ENCODE peak calls at places on chromosomes 11 and 22, in seven cellular contexts. One of them, this sample, is unnamed. For H3K27me3, the result is how much of the 10 kb centered on the place peaks cover.

GRCh38 chr11:113690619-113691569 is 15.2 kb downstream of the TMPRSS5 start:
- DNase-seq in fibroblast of lung: peak
- DNase-seq in aorta: peak
- DNase-seq in neural progenitor cell: peak
- DNase-seq in bronchial epithelial cell: peak
- DNase-seq in tibial nerve: peak
- DNase-seq in uterus: no peak
- DNase-seq in this sample: no peak

GRCh38 chr22:17783773-17784480 is 9.7 kb upstream of the BID start:
- DNase-seq in tibial nerve: no peak
- DNase-seq in bronchial epithelial cell: no peak
- DNase-seq in neural progenitor cell: no peak
- DNase-seq in uterus: no peak
- DNase-seq in fibroblast of lung: no peak
- DNase-seq in aorta: no peak
- DNase-seq in this sample: no peak

GRCh38 chr22:34804588-34804987 is 261.4 kb upstream of the ISX start:
- DNase-seq in bronchial epithelial cell: no peak
- DNase-seq in fibroblast of lung: no peak
- DNase-seq in tibial nerve: no peak
- DNase-seq in aorta: no peak
- DNase-seq in uterus: no peak
- DNase-seq in neural progenitor cell: peak
- DNase-seq in this sample: no peak

GRCh38 chr11:42237701-42238235 is 778.3 kb upstream of the LRRC4C start:
- DNase-seq in aorta: no peak
- DNase-seq in tibial nerve: no peak
- DNase-seq in fibroblast of lung: no peak
- DNase-seq in neural progenitor cell: no peak
- DNase-seq in uterus: no peak
- DNase-seq in bronchial epithelial cell: peak
- DNase-seq in this sample: no peak

GRCh38 chr11:120133216-120134105 is 4.5 kb downstream of the TRIM29 start:
- DNase-seq in uterus: no peak
- DNase-seq in neural progenitor cell: no peak
- DNase-seq in fibroblast of lung: no peak
- DNase-seq in bronchial epithelial cell: no peak
- DNase-seq in aorta: peak
- DNase-seq in tibial nerve: peak
- DNase-seq in this sample: peak

GRCh38 chr11:99773646-99774045 is 752.9 kb downstream of the CNTN5 start:
- DNase-seq in neural progenitor cell: no peak
- DNase-seq in bronchial epithelial cell: no peak
- DNase-seq in tibial nerve: no peak
- DNase-seq in fibroblast of lung: peak
- DNase-seq in aorta: no peak
- DNase-seq in uterus: no peak
- DNase-seq in this sample: no peak

GRCh38 chr11:488992-489391 is 18.1 kb downstream of the RNH1 start:
- DNase-seq in aorta: no peak
- DNase-seq in neural progenitor cell: no peak
- DNase-seq in uterus: no peak
- DNase-seq in fibroblast of lung: no peak
- DNase-seq in tibial nerve: no peak
- DNase-seq in bronchial epithelial cell: no peak
- DNase-seq in this sample: no peak

GRCh38 chr11:62574363-62575057 is 819 bp upstream of the EEF1G start:
- DNase-seq in uterus: peak
- DNase-seq in aorta: peak
- DNase-seq in tibial nerve: no peak
- DNase-seq in fibroblast of lung: no peak
- DNase-seq in neural progenitor cell: peak
- DNase-seq in bronchial epithelial cell: no peak
- DNase-seq in this sample: no peak

GRCh38 chr22:46115755-46116490 is 34.4 kb upstream of the PPARA start:
- DNase-seq in uterus: peak
- DNase-seq in fibroblast of lung: no peak
- DNase-seq in neural progenitor cell: no peak
- DNase-seq in bronchial epithelial cell: no peak
- DNase-seq in tibial nerve: no peak
- DNase-seq in aorta: no peak
- DNase-seq in this sample: no peak

GRCh38 chr11:12110714-12111481 is 508 bp downstream of the MICAL2 start:
- DNase-seq in tibial nerve: no peak
- DNase-seq in neural progenitor cell: peak
- DNase-seq in bronchial epithelial cell: no peak
- DNase-seq in fibroblast of lung: no peak
- DNase-seq in uterus: peak
- DNase-seq in aorta: peak
- DNase-seq in this sample: peak

GRCh38 chr22:30969532-30970355 is 679 bp downstream of the TUG1 start:
- DNase-seq in neural progenitor cell: no peak
- DNase-seq in tibial nerve: no peak
- DNase-seq in bronchial epithelial cell: peak
- DNase-seq in fibroblast of lung: peak
- DNase-seq in uterus: peak
- DNase-seq in aorta: no peak
- DNase-seq in this sample: peak

GRCh38 chr11:14578551-14578956 is 58.4 kb upstream of the PSMA1 start:
- DNase-seq in fibroblast of lung: peak
- DNase-seq in uterus: no peak
- DNase-seq in aorta: no peak
- DNase-seq in bronchial epithelial cell: peak
- DNase-seq in neural progenitor cell: no peak
- DNase-seq in tibial nerve: no peak
- DNase-seq in this sample: no peak

GRCh38 chr11:108915666-108916065 is 250.8 kb downstream of the DDX10 start:
- DNase-seq in uterus: no peak
- DNase-seq in neural progenitor cell: no peak
- DNase-seq in aorta: no peak
- DNase-seq in bronchial epithelial cell: no peak
- DNase-seq in tibial nerve: no peak
- DNase-seq in fibroblast of lung: no peak
- DNase-seq in this sample: no peak

GRCh38 chr11:64356498-64357411 is 2.2 kb upstream of the RPS6KA4 start:
- DNase-seq in aorta: peak
- DNase-seq in neural progenitor cell: peak
- DNase-seq in uterus: no peak
- DNase-seq in bronchial epithelial cell: peak
- DNase-seq in fibroblast of lung: peak
- DNase-seq in tibial nerve: no peak
- DNase-seq in this sample: no peak

GRCh38 chr11:99383628-99384300 is 363.0 kb downstream of the CNTN5 start:
- DNase-seq in fibroblast of lung: no peak
- DNase-seq in neural progenitor cell: no peak
- DNase-seq in aorta: no peak
- DNase-seq in bronchial epithelial cell: no peak
- DNase-seq in tibial nerve: no peak
- DNase-seq in uterus: no peak
- DNase-seq in this sample: no peak

GRCh38 chr11:12134239-12134590 is 23.8 kb downstream of the MICAL2 start:
- DNase-seq in neural progenitor cell: no peak
- DNase-seq in bronchial epithelial cell: no peak
- DNase-seq in uterus: no peak
- DNase-seq in aorta: no peak
- DNase-seq in fibroblast of lung: no peak
- DNase-seq in tibial nerve: no peak
- DNase-seq in this sample: peak

GRCh38 chr11:6315811-6316425 is 4.4 kb downstream of the CAVIN3 start:
- DNase-seq in tibial nerve: peak
- DNase-seq in bronchial epithelial cell: peak
- DNase-seq in fibroblast of lung: peak
- DNase-seq in neural progenitor cell: peak
- DNase-seq in uterus: peak
- DNase-seq in aorta: peak
- DNase-seq in this sample: peak

GRCh38 chr22:22042599-22043295 is 60.2 kb upstream of the TOP3B start:
- DNase-seq in uterus: no peak
- DNase-seq in bronchial epithelial cell: no peak
- DNase-seq in fibroblast of lung: no peak
- DNase-seq in neural progenitor cell: no peak
- DNase-seq in aorta: no peak
- DNase-seq in tibial nerve: no peak
- DNase-seq in this sample: no peak
- H3K27me3 ChIP-seq in uterus: under half
- H3K27me3 ChIP-seq in bronchial epithelial cell: under half
- H3K27me3 ChIP-seq in fibroblast of lung: under half
- H3K27me3 ChIP-seq in neural progenitor cell: half or more
- H3K27me3 ChIP-seq in aorta: under half
- H3K27me3 ChIP-seq in tibial nerve: under half
- H3K27me3 ChIP-seq in this sample: under half

GRCh38 chr22:39992088-39992826 is 2.5 kb upstream of the FAM83F start:
- DNase-seq in uterus: no peak
- DNase-seq in aorta: peak
- DNase-seq in tibial nerve: no peak
- DNase-seq in bronchial epithelial cell: no peak
- DNase-seq in fibroblast of lung: no peak
- DNase-seq in neural progenitor cell: no peak
- DNase-seq in this sample: no peak
- H3K27me3 ChIP-seq in uterus: under half
- H3K27me3 ChIP-seq in aorta: under half
- H3K27me3 ChIP-seq in tibial nerve: under half
- H3K27me3 ChIP-seq in bronchial epithelial cell: under half
- H3K27me3 ChIP-seq in fibroblast of lung: under half
- H3K27me3 ChIP-seq in neural progenitor cell: half or more
- H3K27me3 ChIP-seq in this sample: under half

GRCh38 chr11:75090778-75091177 is 5.9 kb downstream of the OR2AT4 start:
- DNase-seq in bronchial epithelial cell: no peak
- DNase-seq in aorta: no peak
- DNase-seq in neural progenitor cell: no peak
- DNase-seq in tibial nerve: no peak
- DNase-seq in fibroblast of lung: no peak
- DNase-seq in uterus: no peak
- DNase-seq in this sample: no peak
- H3K27me3 ChIP-seq in bronchial epithelial cell: under half
- H3K27me3 ChIP-seq in aorta: under half
- H3K27me3 ChIP-seq in neural progenitor cell: under half
- H3K27me3 ChIP-seq in tibial nerve: under half
- H3K27me3 ChIP-seq in fibroblast of lung: under half
- H3K27me3 ChIP-seq in uterus: under half
- H3K27me3 ChIP-seq in this sample: under half

GRCh38 chr11:57181678-57182305 is at the start of gene LRRC55:
- DNase-seq in neural progenitor cell: no peak
- DNase-seq in bronchial epithelial cell: no peak
- DNase-seq in tibial nerve: no peak
- DNase-seq in uterus: no peak
- DNase-seq in fibroblast of lung: no peak
- DNase-seq in aorta: no peak
- DNase-seq in this sample: no peak
- H3K27me3 ChIP-seq in neural progenitor cell: under half
- H3K27me3 ChIP-seq in bronchial epithelial cell: under half
- H3K27me3 ChIP-seq in tibial nerve: under half
- H3K27me3 ChIP-seq in uterus: under half
- H3K27me3 ChIP-seq in fibroblast of lung: under half
- H3K27me3 ChIP-seq in aorta: under half
- H3K27me3 ChIP-seq in this sample: under half

GRCh38 chr11:69922015-69922595 is 102.9 kb upstream of the FGF3 start:
- DNase-seq in uterus: no peak
- DNase-seq in neural progenitor cell: no peak
- DNase-seq in bronchial epithelial cell: no peak
- DNase-seq in aorta: peak
- DNase-seq in tibial nerve: no peak
- DNase-seq in fibroblast of lung: no peak
- DNase-seq in this sample: peak

GRCh38 chr11:69923641-69924307 is 104.6 kb upstream of the FGF3 start:
- DNase-seq in bronchial epithelial cell: no peak
- DNase-seq in fibroblast of lung: no peak
- DNase-seq in uterus: no peak
- DNase-seq in tibial nerve: no peak
- DNase-seq in neural progenitor cell: no peak
- DNase-seq in aorta: peak
- DNase-seq in this sample: peak

GRCh38 chr11:69922596-69923111 is 103.4 kb upstream of the FGF3 start:
- DNase-seq in uterus: no peak
- DNase-seq in bronchial epithelial cell: no peak
- DNase-seq in fibroblast of lung: no peak
- DNase-seq in aorta: peak
- DNase-seq in tibial nerve: no peak
- DNase-seq in neural progenitor cell: no peak
- DNase-seq in this sample: peak

GRCh38 chr11:69924308-69925161 is 105.3 kb upstream of the FGF3 start:
- DNase-seq in neural progenitor cell: no peak
- DNase-seq in aorta: no peak
- DNase-seq in tibial nerve: no peak
- DNase-seq in fibroblast of lung: no peak
- DNase-seq in bronchial epithelial cell: no peak
- DNase-seq in uterus: no peak
- DNase-seq in this sample: peak

GRCh38 chr11:69923196-69923595 is 104.0 kb upstream of the FGF3 start:
- DNase-seq in bronchial epithelial cell: no peak
- DNase-seq in fibroblast of lung: no peak
- DNase-seq in uterus: no peak
- DNase-seq in aorta: peak
- DNase-seq in neural progenitor cell: no peak
- DNase-seq in tibial nerve: no peak
- DNase-seq in this sample: peak
- H3K27me3 ChIP-seq in bronchial epithelial cell: under half
- H3K27me3 ChIP-seq in fibroblast of lung: under half
- H3K27me3 ChIP-seq in uterus: under half
- H3K27me3 ChIP-seq in aorta: under half
- H3K27me3 ChIP-seq in neural progenitor cell: under half
- H3K27me3 ChIP-seq in tibial nerve: under half
- H3K27me3 ChIP-seq in this sample: under half

DNA sequence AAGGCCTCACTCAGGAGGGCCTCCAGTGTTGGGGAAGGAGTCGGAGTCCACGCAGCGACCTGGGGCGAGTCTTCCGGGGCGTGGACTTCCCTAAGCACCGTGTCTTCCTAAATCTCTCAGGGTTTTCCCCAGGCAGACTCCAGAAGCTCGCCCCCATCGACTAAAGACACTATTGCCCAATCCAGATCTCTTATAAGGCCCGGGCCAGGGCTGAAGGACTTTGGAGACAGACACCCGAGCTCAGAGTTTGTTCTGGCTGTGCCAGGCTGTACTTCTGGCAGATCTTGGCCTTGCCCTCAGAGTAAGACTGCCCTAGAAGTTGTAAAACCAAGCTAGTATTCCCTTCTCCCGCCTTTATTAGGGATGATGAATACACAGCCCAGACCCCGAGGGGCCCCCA is 191.4 kb downstream of the BUD13 start:
- DNase-seq in aorta: no peak
- DNase-seq in fibroblast of lung: no peak
- DNase-seq in uterus: no peak
- DNase-seq in bronchial epithelial cell: no peak
- DNase-seq in tibial nerve: no peak
- DNase-seq in neural progenitor cell: peak
- DNase-seq in this sample: no peak
- H3K27me3 ChIP-seq in aorta: under half
- H3K27me3 ChIP-seq in fibroblast of lung: under half
- H3K27me3 ChIP-seq in uterus: under half
- H3K27me3 ChIP-seq in bronchial epithelial cell: under half
- H3K27me3 ChIP-seq in tibial nerve: under half
- H3K27me3 ChIP-seq in neural progenitor cell: half or more
- H3K27me3 ChIP-seq in this sample: half or more